ENCODE peak calls at places on chromosomes 2 and 18, in six cellular contexts. U, A, X, L, E and M are unnamed samples.

GRCh38 chr2:241808701-241809382 is at the start of gene NEU4:
- DNase-seq in A (no peak), X (no peak), E (no peak), L (no peak), U (no peak), M (peak)

GRCh38 chr2:44949329-44950151 is 8.0 kb downstream of the SIX3 start:
- DNase-seq in X (no peak), A (no peak), U (no peak), L (peak), E (no peak), M (peak)

GRCh38 chr2:24429711-24430110 is 61.3 kb upstream of the NCOA1 start:
- DNase-seq in L (peak), X (no peak), A (no peak), E (no peak), U (no peak), M (no peak)

GRCh38 chr2:134536312-134536711 is 182.5 kb downstream of the TMEM163 start:
- DNase-seq in A (no peak), E (no peak), U (no peak), X (no peak), L (no peak), M (no peak)

GRCh38 chr18:45760443-45761036 is 36.6 kb downstream of the SLC14A1 start:
- DNase-seq in L (peak), A (no peak), X (no peak), E (no peak), U (peak), M (peak)

GRCh38 chr2:32591669-32592463 is 36.0 kb upstream of the TTC27 start:
- DNase-seq in U (no peak), L (peak), A (no peak), X (no peak), E (no peak), M (no peak)

GRCh38 chr2:96090527-96090926 is 25.8 kb downstream of the ADRA2B start:
- DNase-seq in L (peak), U (no peak), E (no peak), A (no peak), X (no peak), M (no peak)

GRCh38 chr2:20211420-20211819 is 13.5 kb downstream of the SDC1 start:
- DNase-seq in L (no peak), U (no peak), E (no peak), A (no peak), X (no peak), M (no peak)

GRCh38 chr2:127388423-127389164 is 819 bp upstream of the MAP3K2 start:
- DNase-seq in U (no peak), L (peak), E (no peak), X (no peak), A (no peak), M (peak)

GRCh38 chr2:46252891-46253659 is 44.1 kb upstream of the EPAS1 start:
- DNase-seq in X (no peak), E (no peak), L (no peak), A (no peak), U (no peak), M (no peak)

GRCh38 chr2:1440581-1440980 is 27.3 kb downstream of the TPO start:
- DNase-seq in E (no peak), A (no peak), X (no peak), U (no peak), L (no peak), M (no peak)

GRCh38 chr2:46150445-46150970 is 146.7 kb upstream of the EPAS1 start:
- DNase-seq in U (no peak), X (no peak), E (no peak), A (no peak), L (no peak), M (no peak)

GRCh38 chr18:50928551-50928950 is 39.3 kb upstream of the ELAC1 start:
- DNase-seq in A (no peak), E (no peak), U (no peak), L (peak), X (no peak), M (no peak)

GRCh38 chr18:49011291-49011746 is 60.6 kb upstream of the SMAD7 start:
- DNase-seq in U (no peak), E (no peak), L (no peak), A (no peak), X (no peak), M (no peak)

GRCh38 chr18:57660961-57661360 is 39.3 kb upstream of the NARS1 start:
- DNase-seq in E (no peak), X (no peak), A (no peak), L (peak), U (peak), M (no peak)

GRCh38 chr18:74382481-74382880 is 66.8 kb downstream of the C18orf63 start:
- DNase-seq in A (no peak), E (no peak), X (no peak), U (no peak), L (no peak), M (no peak)

GRCh38 chr2:130156624-130157004 is 11.7 kb upstream of the CCDC74B start:
- DNase-seq in A (no peak), U (no peak), E (no peak), X (no peak), L (no peak), M (no peak)

GRCh38 chr2:67083978-67084377 is 313.2 kb upstream of the ETAA1 start:
- DNase-seq in U (no peak), L (peak), X (no peak), E (no peak), A (no peak), M (no peak)

GRCh38 chr18:657311-657997 is at the start of gene TYMS:
- DNase-seq in A (peak), L (peak), X (no peak), U (peak), E (peak), M (peak)

GRCh38 chr2:26429779-26430654 is 28.3 kb downstream of the DRC1 start:
- DNase-seq in E (no peak), A (no peak), X (no peak), L (no peak), U (peak), M (no peak)

GRCh38 chr18:22604390-22604985 is 186.8 kb upstream of the CTAGE1 start:
- DNase-seq in A (no peak), L (peak), X (no peak), E (no peak), U (no peak), M (no peak)

GRCh38 chr2:234725528-234726264 is 226.1 kb upstream of the SH3BP4 start:
- DNase-seq in A (peak), L (peak), X (no peak), E (no peak), U (peak), M (no peak)

GRCh38 chr2:80858955-80859354 is 554.4 kb upstream of the LRRTM1 start:
- DNase-seq in A (peak), X (no peak), E (no peak), L (peak), U (no peak), M (no peak)

GRCh38 chr2:198101688-198102087 is 297.3 kb downstream of the PLCL1 start:
- DNase-seq in E (no peak), U (no peak), A (no peak), L (no peak), X (no peak), M (no peak)

GRCh38 chr2:53473236-53473635 is 294.4 kb upstream of the CHAC2 start:
- DNase-seq in A (peak), E (no peak), U (peak), X (no peak), L (no peak), M (peak)

GRCh38 chr2:58131191-58132011 is 84.8 kb downstream of the VRK2 start:
- DNase-seq in X (no peak), E (no peak), L (peak), A (no peak), U (peak), M (no peak)

GRCh38 chr2:37827455-37827854 is 97.6 kb upstream of the RMDN2 start:
- DNase-seq in E (no peak), L (no peak), X (no peak), U (no peak), A (no peak), M (no peak)